ENCODE peak calls at places on chromosomes 6 and 20, in six cellular contexts. C is mucosa of descending colon; X is EL; I is left cardiac atrium; Y is stimulated activated CD4-positive, alpha-beta T cell treated with anti-CD3 and anti-CD28 coated beads, Interleukin-2, amount 100 ng/mL, for 4 hours; J is activated T-helper 1 cell treated with anti-CD3 and anti-CD28 coated beads, Interleukin-12 subunit alpha, Interleukin-12 subunit beta, Interleukin-2, Interleukin-4 antibody, amounts not matched to agents 30 ng/mL and 10 ng/mL and 1 ng/mL, durations not matched to agents 14 hours and 24 hours and 36 hours. N is an unnamed sample.

GRCh38 chr6:35496036-35496850 is 636 bp downstream of the TEAD3 start:
- DNase-seq in C (peak), X (peak), J (no peak), Y (no peak), I (peak), N (peak)

GRCh38 chr6:79648315-79648714 is 17.2 kb downstream of the SH3BGRL2 start:
- DNase-seq in X (no peak), I (no peak), C (no peak), J (no peak), Y (no peak), N (no peak)

GRCh38 chr6:104095661-104096416 is 763.9 kb downstream of the HACE1 start:
- DNase-seq in J (no peak), Y (no peak), X (no peak), C (no peak), I (no peak), N (no peak)

GRCh38 chr6:28315628-28316027 is 20.3 kb downstream of the ZSCAN31 start:
- DNase-seq in I (no peak), C (no peak), Y (no peak), J (no peak), X (peak), N (peak)

GRCh38 chr20:38878798-38879197 is 47.4 kb upstream of the FAM83D start:
- DNase-seq in I (no peak), J (no peak), C (peak), X (no peak), Y (no peak), N (peak)

GRCh38 chr20:38664284-38664683 is 60.0 kb upstream of the SLC32A1 start:
- DNase-seq in I (no peak), C (no peak), X (no peak), Y (no peak), J (no peak), N (no peak)

GRCh38 chr6:53432318-53433161 is 83.8 kb upstream of the ELOVL5 start:
- DNase-seq in C (no peak), J (no peak), Y (no peak), I (no peak), X (peak), N (peak)

GRCh38 chr6:15588966-15589634 is 73.7 kb downstream of the DTNBP1 start:
- DNase-seq in Y (no peak), I (no peak), X (peak), C (no peak), J (no peak), N (peak)

GRCh38 chr20:35899064-35899463 is 55.2 kb downstream of the SCAND1 start:
- DNase-seq in Y (no peak), X (no peak), C (no peak), I (no peak), J (no peak), N (peak)

GRCh38 chr6:25326958-25327357 is 47.8 kb downstream of the CARMIL1 start:
- DNase-seq in I (no peak), J (no peak), X (no peak), C (no peak), Y (no peak), N (no peak)

GRCh38 chr6:8558953-8559352 is 123.6 kb upstream of the SLC35B3 start:
- DNase-seq in Y (no peak), C (no peak), J (no peak), I (no peak), X (no peak), N (no peak)

GRCh38 chr20:32596681-32597252 is 11.6 kb upstream of the NOL4L start:
- DNase-seq in X (no peak), I (no peak), Y (no peak), C (no peak), J (no peak), N (no peak)

GRCh38 chr20:49482621-49483017 is at the start of gene KCNB1:
- DNase-seq in Y (no peak), I (peak), C (peak), J (peak), X (peak), N (peak)

GRCh38 chr6:89921691-89922090 is 27.4 kb downstream of the GJA10 start:
- DNase-seq in C (no peak), J (no peak), X (no peak), I (no peak), Y (no peak), N (no peak)

GRCh38 chr6:111087871-111088667 is 766 bp downstream of the SLC16A10 start:
- DNase-seq in J (peak), Y (peak), X (peak), I (no peak), C (peak), N (peak)

GRCh38 chr6:144559865-144560603 is 274.9 kb downstream of the UTRN start:
- DNase-seq in I (no peak), C (peak), X (peak), J (peak), Y (no peak), N (peak)

GRCh38 chr20:62881662-62882395 is 20.2 kb upstream of the TCFL5 start:
- DNase-seq in C (no peak), X (no peak), I (no peak), J (no peak), Y (no peak), N (no peak)

GRCh38 chr6:32867022-32867477 is 13.1 kb downstream of the PSMB9 start:
- DNase-seq in C (no peak), J (no peak), I (no peak), X (no peak), Y (no peak), N (no peak)

GRCh38 chr20:43220612-43221011 is 30.9 kb upstream of the PTPRT start:
- DNase-seq in C (no peak), Y (no peak), X (peak), J (no peak), I (peak), N (peak)

GRCh38 chr6:69866351-69867074 is at the start of gene COL19A1:
- DNase-seq in X (no peak), Y (no peak), I (no peak), J (peak), C (peak), N (no peak)

GRCh38 chr6:27133281-27134227 is 113.9 kb upstream of the PRSS16 start:
- DNase-seq in Y (no peak), J (peak), X (peak), C (peak), I (peak), N (peak)

N was measured in iris pigment epithelial cell.